ENCODE peak calls at places on chromosome 4, in nine cellular contexts. One of them, this sample, is unnamed.

GRCh38 chr4:108036252-108036651 is 46.6 kb downstream of the HADH start:
- DNase-seq in psoas muscle: no peak
- DNase-seq in A673: no peak
- DNase-seq in neuronal stem cell: no peak
- DNase-seq in SK-N-SH: no peak
- DNase-seq in AG04450: no peak
- DNase-seq in fibroblast of mammary gland: no peak
- DNase-seq in SJCRH30: no peak
- DNase-seq in dorsolateral prefrontal cortex: no peak
- DNase-seq in this sample: no peak

GRCh38 chr4:56320293-56320692 is 67.0 kb downstream of the AASDH start:
- DNase-seq in psoas muscle: no peak
- DNase-seq in A673: no peak
- DNase-seq in neuronal stem cell: no peak
- DNase-seq in SK-N-SH: no peak
- DNase-seq in AG04450: no peak
- DNase-seq in fibroblast of mammary gland: peak
- DNase-seq in SJCRH30: no peak
- DNase-seq in dorsolateral prefrontal cortex: no peak
- DNase-seq in this sample: no peak

GRCh38 chr4:113109106-113109740 is 59.8 kb downstream of the ANK2 start:
- DNase-seq in psoas muscle: no peak
- DNase-seq in A673: no peak
- DNase-seq in neuronal stem cell: no peak
- DNase-seq in SK-N-SH: no peak
- DNase-seq in AG04450: no peak
- DNase-seq in fibroblast of mammary gland: no peak
- DNase-seq in SJCRH30: no peak
- DNase-seq in dorsolateral prefrontal cortex: no peak
- DNase-seq in this sample: no peak

GRCh38 chr4:7392438-7393374 is 42.0 kb downstream of the PSAPL1 start:
- DNase-seq in psoas muscle: peak
- DNase-seq in A673: no peak
- DNase-seq in neuronal stem cell: no peak
- DNase-seq in SK-N-SH: peak
- DNase-seq in AG04450: no peak
- DNase-seq in fibroblast of mammary gland: peak
- DNase-seq in SJCRH30: no peak
- DNase-seq in dorsolateral prefrontal cortex: no peak
- DNase-seq in this sample: peak

GRCh38 chr4:8500966-8501365 is 60.4 kb downstream of the TRMT44 start:
- DNase-seq in psoas muscle: no peak
- DNase-seq in A673: no peak
- DNase-seq in neuronal stem cell: no peak
- DNase-seq in SK-N-SH: no peak
- DNase-seq in AG04450: no peak
- DNase-seq in fibroblast of mammary gland: no peak
- DNase-seq in SJCRH30: no peak
- DNase-seq in dorsolateral prefrontal cortex: no peak
- DNase-seq in this sample: no peak

GRCh38 chr4:110735691-110736090 is 112.8 kb upstream of the PITX2 start:
- DNase-seq in psoas muscle: no peak
- DNase-seq in A673: peak
- DNase-seq in neuronal stem cell: no peak
- DNase-seq in SK-N-SH: no peak
- DNase-seq in AG04450: no peak
- DNase-seq in fibroblast of mammary gland: no peak
- DNase-seq in SJCRH30: peak
- DNase-seq in dorsolateral prefrontal cortex: no peak
- DNase-seq in this sample: no peak

GRCh38 chr4:74546020-74546419 is 101.1 kb downstream of the AREG start:
- DNase-seq in psoas muscle: no peak
- DNase-seq in A673: peak
- DNase-seq in neuronal stem cell: no peak
- DNase-seq in SK-N-SH: no peak
- DNase-seq in AG04450: no peak
- DNase-seq in fibroblast of mammary gland: peak
- DNase-seq in SJCRH30: no peak
- DNase-seq in dorsolateral prefrontal cortex: no peak
- DNase-seq in this sample: no peak

GRCh38 chr4:182339246-182339645 is 96.0 kb downstream of the TENM3 start:
- DNase-seq in psoas muscle: no peak
- DNase-seq in A673: no peak
- DNase-seq in neuronal stem cell: no peak
- DNase-seq in SK-N-SH: no peak
- DNase-seq in AG04450: no peak
- DNase-seq in fibroblast of mammary gland: no peak
- DNase-seq in SJCRH30: peak
- DNase-seq in dorsolateral prefrontal cortex: no peak
- DNase-seq in this sample: peak

GRCh38 chr4:88211473-88212252 is 53.2 kb upstream of the ABCG2 start:
- DNase-seq in psoas muscle: no peak
- DNase-seq in A673: peak
- DNase-seq in neuronal stem cell: peak
- DNase-seq in SK-N-SH: peak
- DNase-seq in AG04450: peak
- DNase-seq in fibroblast of mammary gland: peak
- DNase-seq in SJCRH30: peak
- DNase-seq in dorsolateral prefrontal cortex: peak
- DNase-seq in this sample: peak

GRCh38 chr4:6463311-6464289 is 8.8 kb downstream of the PPP2R2C start:
- DNase-seq in psoas muscle: no peak
- DNase-seq in A673: no peak
- DNase-seq in neuronal stem cell: no peak
- DNase-seq in SK-N-SH: no peak
- DNase-seq in AG04450: no peak
- DNase-seq in fibroblast of mammary gland: no peak
- DNase-seq in SJCRH30: no peak
- DNase-seq in dorsolateral prefrontal cortex: peak
- DNase-seq in this sample: no peak

GRCh38 chr4:93573285-93573684 is 255.3 kb upstream of the ATOH1 start:
- DNase-seq in psoas muscle: no peak
- DNase-seq in A673: no peak
- DNase-seq in neuronal stem cell: no peak
- DNase-seq in SK-N-SH: no peak
- DNase-seq in AG04450: no peak
- DNase-seq in fibroblast of mammary gland: no peak
- DNase-seq in SJCRH30: no peak
- DNase-seq in dorsolateral prefrontal cortex: no peak
- DNase-seq in this sample: no peak

GRCh38 chr4:1562371-1562770 is 121.7 kb downstream of the FAM53A start:
- DNase-seq in psoas muscle: no peak
- DNase-seq in A673: no peak
- DNase-seq in neuronal stem cell: no peak
- DNase-seq in SK-N-SH: no peak
- DNase-seq in AG04450: no peak
- DNase-seq in fibroblast of mammary gland: no peak
- DNase-seq in SJCRH30: no peak
- DNase-seq in dorsolateral prefrontal cortex: no peak
- DNase-seq in this sample: no peak

GRCh38 chr4:183255487-183255886 is 64.6 kb downstream of the CLDN22 start:
- DNase-seq in psoas muscle: no peak
- DNase-seq in A673: no peak
- DNase-seq in neuronal stem cell: no peak
- DNase-seq in SK-N-SH: no peak
- DNase-seq in AG04450: no peak
- DNase-seq in fibroblast of mammary gland: no peak
- DNase-seq in SJCRH30: no peak
- DNase-seq in dorsolateral prefrontal cortex: no peak
- DNase-seq in this sample: no peak

GRCh38 chr4:94168321-94168720 is 39.3 kb upstream of the SMARCAD1 start:
- DNase-seq in psoas muscle: no peak
- DNase-seq in A673: no peak
- DNase-seq in neuronal stem cell: no peak
- DNase-seq in SK-N-SH: no peak
- DNase-seq in AG04450: no peak
- DNase-seq in fibroblast of mammary gland: no peak
- DNase-seq in SJCRH30: no peak
- DNase-seq in dorsolateral prefrontal cortex: no peak
- DNase-seq in this sample: no peak

GRCh38 chr4:70768301-70768948 is 46.7 kb downstream of the RUFY3 start:
- DNase-seq in psoas muscle: no peak
- DNase-seq in A673: no peak
- DNase-seq in neuronal stem cell: no peak
- DNase-seq in SK-N-SH: no peak
- DNase-seq in AG04450: no peak
- DNase-seq in fibroblast of mammary gland: peak
- DNase-seq in SJCRH30: no peak
- DNase-seq in dorsolateral prefrontal cortex: no peak
- DNase-seq in this sample: no peak

GRCh38 chr4:2789801-2790582 is 2.9 kb upstream of the SH3BP2 start:
- DNase-seq in psoas muscle: no peak
- DNase-seq in A673: no peak
- DNase-seq in neuronal stem cell: no peak
- DNase-seq in SK-N-SH: peak
- DNase-seq in AG04450: no peak
- DNase-seq in fibroblast of mammary gland: no peak
- DNase-seq in SJCRH30: peak
- DNase-seq in dorsolateral prefrontal cortex: no peak
- DNase-seq in this sample: no peak

GRCh38 chr4:132998585-132999230 is 150.4 kb upstream of the PCDH10 start:
- DNase-seq in psoas muscle: no peak
- DNase-seq in A673: no peak
- DNase-seq in neuronal stem cell: no peak
- DNase-seq in SK-N-SH: no peak
- DNase-seq in AG04450: no peak
- DNase-seq in fibroblast of mammary gland: no peak
- DNase-seq in SJCRH30: no peak
- DNase-seq in dorsolateral prefrontal cortex: no peak
- DNase-seq in this sample: no peak
- H3K4me3 ChIP-seq in psoas muscle: no peak
- H3K4me3 ChIP-seq in A673: no peak
- H3K4me3 ChIP-seq in neuronal stem cell: no peak
- H3K4me3 ChIP-seq in SK-N-SH: no peak
- H3K4me3 ChIP-seq in AG04450: no peak
- H3K4me3 ChIP-seq in fibroblast of mammary gland: no peak
- H3K4me3 ChIP-seq in SJCRH30: no peak
- H3K4me3 ChIP-seq in dorsolateral prefrontal cortex: no peak
- H3K4me3 ChIP-seq in this sample: no peak

DNA sequence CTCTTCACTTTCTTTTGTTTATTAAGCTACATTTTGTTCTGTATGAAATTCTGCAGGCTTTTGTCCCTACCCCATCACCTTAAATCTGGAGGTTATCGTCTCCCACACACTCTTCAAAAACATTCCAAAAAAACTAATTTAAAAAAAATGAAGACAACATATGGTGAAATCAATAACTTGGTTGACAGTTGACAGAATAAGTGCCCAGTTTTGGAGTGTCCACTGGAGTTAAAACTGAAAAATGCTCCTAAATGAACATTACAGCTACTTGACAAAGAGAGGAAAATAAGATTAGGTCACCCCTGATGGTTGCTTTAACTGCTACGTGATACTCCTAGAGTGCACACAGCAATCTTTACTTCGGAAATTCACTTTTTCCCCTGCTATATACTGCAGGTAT is 618 bp upstream of the ZNF827 start:
- DNase-seq in psoas muscle: no peak
- DNase-seq in A673: no peak
- DNase-seq in neuronal stem cell: no peak
- DNase-seq in SK-N-SH: no peak
- DNase-seq in AG04450: no peak
- DNase-seq in fibroblast of mammary gland: no peak
- DNase-seq in SJCRH30: peak
- DNase-seq in dorsolateral prefrontal cortex: no peak
- DNase-seq in this sample: no peak
- H3K4me3 ChIP-seq in psoas muscle: peak
- H3K4me3 ChIP-seq in A673: peak
- H3K4me3 ChIP-seq in neuronal stem cell: no peak
- H3K4me3 ChIP-seq in SK-N-SH: peak
- H3K4me3 ChIP-seq in AG04450: peak
- H3K4me3 ChIP-seq in fibroblast of mammary gland: peak
- H3K4me3 ChIP-seq in SJCRH30: peak
- H3K4me3 ChIP-seq in dorsolateral prefrontal cortex: peak
- H3K4me3 ChIP-seq in this sample: peak

GRCh38 chr4:126839066-126839465 is 793.7 kb upstream of the INTU start:
- DNase-seq in psoas muscle: no peak
- DNase-seq in A673: no peak
- DNase-seq in neuronal stem cell: no peak
- DNase-seq in SK-N-SH: no peak
- DNase-seq in AG04450: no peak
- DNase-seq in fibroblast of mammary gland: peak
- DNase-seq in SJCRH30: no peak
- DNase-seq in dorsolateral prefrontal cortex: no peak
- DNase-seq in this sample: no peak

DNA sequence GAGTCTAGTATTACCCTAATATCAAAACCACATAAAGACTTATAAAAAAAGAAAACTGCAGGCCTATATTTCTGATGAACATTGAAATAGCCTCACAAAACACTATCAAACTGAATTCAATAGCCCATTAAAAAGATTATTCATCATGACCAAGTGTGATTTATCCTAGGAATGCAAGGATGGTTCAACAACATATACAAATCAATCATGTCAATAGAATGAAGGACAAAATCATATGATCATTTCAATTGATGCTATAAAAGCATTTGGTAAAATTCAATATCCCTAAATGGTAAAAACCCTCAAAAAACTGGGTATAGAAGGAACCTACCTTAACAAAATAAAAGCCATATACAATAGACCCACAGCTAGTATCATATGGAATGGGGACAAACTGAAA is 797.9 kb upstream of the INTU start:
- DNase-seq in psoas muscle: no peak
- DNase-seq in A673: no peak
- DNase-seq in neuronal stem cell: no peak
- DNase-seq in SK-N-SH: no peak
- DNase-seq in AG04450: no peak
- DNase-seq in fibroblast of mammary gland: no peak
- DNase-seq in SJCRH30: no peak
- DNase-seq in dorsolateral prefrontal cortex: no peak
- DNase-seq in this sample: no peak
- H3K4me3 ChIP-seq in psoas muscle: no peak
- H3K4me3 ChIP-seq in A673: no peak
- H3K4me3 ChIP-seq in neuronal stem cell: no peak
- H3K4me3 ChIP-seq in SK-N-SH: no peak
- H3K4me3 ChIP-seq in AG04450: no peak
- H3K4me3 ChIP-seq in fibroblast of mammary gland: no peak
- H3K4me3 ChIP-seq in SJCRH30: no peak
- H3K4me3 ChIP-seq in dorsolateral prefrontal cortex: no peak
- H3K4me3 ChIP-seq in this sample: no peak

DNA sequence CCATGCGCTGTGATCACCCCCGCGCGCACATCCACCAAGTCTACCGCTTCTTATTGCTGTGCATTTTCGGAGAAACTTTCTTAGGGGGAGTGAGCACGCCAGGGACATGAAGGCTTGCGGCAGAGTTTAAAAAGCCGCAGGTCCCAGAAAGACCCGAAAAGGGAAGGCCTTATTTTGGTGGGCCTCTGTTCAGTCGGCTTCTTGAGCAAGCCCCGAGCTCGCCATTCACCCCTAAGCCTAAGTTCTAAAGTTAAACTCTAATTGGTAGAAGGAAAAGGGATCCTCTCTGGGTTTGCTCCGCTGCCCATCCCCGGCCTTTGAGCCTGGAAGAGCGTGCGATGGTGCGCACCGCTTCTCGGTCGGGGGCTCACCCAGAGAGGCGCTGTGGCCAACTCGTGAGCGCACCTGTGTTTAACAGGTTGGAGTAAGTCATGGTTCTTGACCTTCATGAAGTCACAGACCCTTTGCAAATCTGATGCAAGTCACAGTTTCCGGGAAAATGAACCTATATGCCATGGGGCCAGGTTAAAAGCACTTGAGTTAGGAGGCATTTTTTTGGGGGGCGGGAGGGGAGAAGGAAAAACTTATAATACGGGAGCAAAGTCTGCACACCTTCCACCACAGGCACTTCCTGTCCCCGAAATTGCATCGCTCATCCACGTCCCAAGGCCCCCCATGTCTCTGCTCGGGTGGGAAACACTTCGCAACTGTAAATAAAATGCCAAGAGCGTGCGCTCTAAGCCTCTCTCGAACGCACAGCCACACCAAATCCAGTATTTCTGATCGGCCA is 1.9 kb downstream of the PHOX2B start:
- DNase-seq in psoas muscle: no peak
- DNase-seq in A673: no peak
- DNase-seq in neuronal stem cell: no peak
- DNase-seq in SK-N-SH: peak
- DNase-seq in AG04450: no peak
- DNase-seq in fibroblast of mammary gland: no peak
- DNase-seq in SJCRH30: no peak
- DNase-seq in dorsolateral prefrontal cortex: no peak
- DNase-seq in this sample: no peak
- H3K4me3 ChIP-seq in psoas muscle: no peak
- H3K4me3 ChIP-seq in A673: no peak
- H3K4me3 ChIP-seq in neuronal stem cell: no peak
- H3K4me3 ChIP-seq in SK-N-SH: no peak
- H3K4me3 ChIP-seq in AG04450: no peak
- H3K4me3 ChIP-seq in fibroblast of mammary gland: no peak
- H3K4me3 ChIP-seq in SJCRH30: no peak
- H3K4me3 ChIP-seq in dorsolateral prefrontal cortex: no peak
- H3K4me3 ChIP-seq in this sample: peak

This sample was measured in WERI-Rb-1.